ENCODE peak calls at places on chromosomes 11 and 22, in eight cellular contexts. A, M, Q, E, S, T, H and Z are unnamed samples.

GRCh38 chr11:126254819-126255218 is 13.9 kb downstream of the SRPRA start:
- DNase-seq in A (no peak), S (no peak), E (no peak), H (no peak), Q (no peak), M (no peak), T (no peak), Z (no peak)

GRCh38 chr11:8839957-8840945 is 70.7 kb upstream of the AKIP1 start:
- DNase-seq in T (peak; percentile 65), M (no peak), H (no peak), S (no peak), A (no peak), Q (no peak), E (no peak), Z (peak; percentile 18)

GRCh38 chr11:71358963-71359567 is 89.1 kb downstream of the DHCR7 start:
- DNase-seq in S (no peak), Q (no peak), M (no peak), T (no peak), E (no peak), H (no peak), A (no peak), Z (no peak)

GRCh38 chr22:39545310-39546063 is 12.9 kb upstream of the RPS19BP1 start:
- DNase-seq in E (no peak), Q (no peak), M (no peak), H (no peak), S (no peak), A (no peak), T (peak; percentile 68), Z (peak; percentile 74)

GRCh38 chr22:24330636-24331035 is 60.0 kb downstream of the SPECC1L start:
- DNase-seq in T (no peak), S (no peak), Q (no peak), H (no peak), A (no peak), E (no peak), M (no peak), Z (no peak)

GRCh38 chr11:35792148-35792845 is 129.7 kb downstream of the TRIM44 start:
- DNase-seq in T (no peak), S (no peak), Q (no peak), H (no peak), A (no peak), M (peak; percentile 17), E (no peak), Z (no peak)

GRCh38 chr22:23105919-23106853 is 35.6 kb downstream of the RSPH14 start:
- DNase-seq in M (no peak), H (no peak), Q (no peak), S (no peak), E (no peak), A (no peak), T (no peak), Z (no peak)

GRCh38 chr11:117345039-117345438 is 17.4 kb downstream of the CEP164 start:
- DNase-seq in H (no peak), T (no peak), A (no peak), S (no peak), E (no peak), Q (no peak), M (no peak), Z (no peak)

GRCh38 chr11:18452927-18453326 is 2.7 kb upstream of the LDHAL6A start:
- DNase-seq in T (no peak), E (no peak), M (no peak), Q (no peak), A (no peak), H (no peak), S (no peak), Z (no peak)

GRCh38 chr22:48580481-48580970 is 1247.1 kb downstream of the BRD1 start:
- DNase-seq in S (no peak), Q (peak; percentile 42), A (no peak), M (no peak), T (no peak), E (no peak), H (no peak), Z (no peak)

GRCh38 chr22:49976439-49977175 is 16.0 kb downstream of the PIM3 start:
- DNase-seq in S (no peak), A (no peak), T (no peak), M (peak; percentile 40), E (no peak), H (no peak), Q (no peak), Z (no peak)

GRCh38 chr11:22699388-22699787 is 33.0 kb downstream of the GAS2 start:
- DNase-seq in T (no peak), M (no peak), E (no peak), A (no peak), S (no peak), Q (no peak), H (no peak), Z (no peak)

GRCh38 chr11:27388001-27388400 is 25.0 kb upstream of the CCDC34 start:
- DNase-seq in T (no peak), M (no peak), H (no peak), E (no peak), A (no peak), Q (no peak), S (no peak), Z (no peak)

GRCh38 chr11:40602866-40603578 is 856.4 kb downstream of the LRRC4C start:
- DNase-seq in E (no peak), Q (no peak), S (no peak), A (no peak), T (no peak), M (no peak), H (no peak), Z (no peak)

GRCh38 chr22:29702931-29703594 is 16.7 kb upstream of the CABP7 start:
- DNase-seq in H (no peak), M (peak; percentile 74), Q (no peak), E (no peak), S (no peak), A (no peak), T (no peak), Z (no peak)

GRCh38 chr11:30991376-30991775 is 378.2 kb downstream of the DCDC1 start:
- DNase-seq in Q (no peak), M (no peak), H (no peak), S (no peak), E (no peak), A (no peak), T (no peak), Z (no peak)

GRCh38 chr11:118658372-118659313 is 20.8 kb downstream of the TREH start:
- DNase-seq in M (no peak), H (no peak), S (no peak), A (peak; percentile 54), E (no peak), T (no peak), Q (peak; percentile 77), Z (no peak)

GRCh38 chr11:102110761-102111010 is 439 bp downstream of the YAP1 start:
- DNase-seq in A (no peak), M (no peak), Q (peak; percentile 82), E (no peak), S (no peak), H (no peak), T (no peak), Z (no peak)

GRCh38 chr11:102112654-102112926 is 2.3 kb downstream of the YAP1 start:
- DNase-seq in Q (no peak), S (no peak), E (no peak), H (no peak), A (no peak), M (no peak), T (no peak), Z (no peak)

GRCh38 chr11:102111787-102112653 is 1.8 kb downstream of the YAP1 start:
- DNase-seq in H (no peak), Q (no peak), T (no peak), S (peak; percentile 85), M (peak; percentile 64), A (no peak), E (peak; percentile 98), Z (no peak)

GRCh38 chr11:102111011-102111786 is 952 bp downstream of the YAP1 start:
- DNase-seq in H (no peak), A (peak; percentile 99), M (peak; percentile 82), T (peak; percentile 82), E (no peak), Q (peak; percentile 93), S (no peak), Z (peak; percentile 85)

DNA sequence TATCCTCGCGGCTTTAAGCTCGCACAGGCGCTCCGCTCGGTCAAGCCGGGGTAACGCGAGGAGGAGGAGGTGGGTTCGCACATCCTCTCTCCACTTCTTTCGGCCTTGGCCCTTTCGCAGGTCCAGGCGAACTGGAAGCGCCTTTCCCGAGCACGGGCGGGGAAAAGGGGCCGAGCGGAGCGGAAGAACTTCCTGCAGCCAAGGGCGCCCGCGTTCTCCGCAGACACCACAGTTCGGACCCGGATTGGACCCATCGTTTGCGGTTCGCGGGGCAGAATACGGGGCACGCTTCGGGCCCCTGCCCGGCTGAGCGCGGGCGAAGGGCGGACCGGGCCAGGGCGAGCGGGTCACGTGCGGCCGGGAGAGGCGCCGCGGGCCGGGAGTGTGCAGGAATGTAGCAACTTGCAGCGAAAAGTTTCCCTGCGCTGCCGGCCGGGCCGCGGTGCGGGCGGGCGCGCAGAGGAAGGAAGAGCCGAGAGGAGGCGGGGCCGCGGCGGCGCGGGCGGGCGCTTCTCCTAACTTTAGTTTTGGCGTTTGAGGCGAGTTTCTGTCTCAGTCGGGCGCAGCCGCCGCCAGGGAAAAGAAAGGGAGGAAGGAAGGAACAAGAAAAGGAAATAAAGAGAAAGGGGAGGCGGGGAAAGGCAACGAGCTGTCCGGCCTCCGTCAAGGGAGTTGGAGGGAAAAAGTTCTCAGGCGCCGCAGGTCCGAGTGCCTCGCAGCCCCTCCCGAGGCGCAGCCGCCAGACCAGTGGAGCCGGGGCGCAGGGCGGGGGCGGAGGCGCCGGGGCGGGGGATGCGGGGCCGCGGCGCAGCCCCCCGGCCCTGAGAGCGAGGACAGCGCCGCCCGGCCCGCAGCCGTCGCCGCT is at the start of gene YAP1:
- DNase-seq in H (no peak), Q (peak; percentile 96), E (peak; percentile 77), S (peak; percentile 58), T (peak; percentile 92), M (peak; percentile 91), A (peak; percentile 97), Z (peak; percentile 72)
- TF ChIP-seq CTCF in H (no peak), Q (no peak), E (no peak), S (no peak), T (no peak), M (peak; percentile 5), A (no peak), Z (no peak)

DNA sequence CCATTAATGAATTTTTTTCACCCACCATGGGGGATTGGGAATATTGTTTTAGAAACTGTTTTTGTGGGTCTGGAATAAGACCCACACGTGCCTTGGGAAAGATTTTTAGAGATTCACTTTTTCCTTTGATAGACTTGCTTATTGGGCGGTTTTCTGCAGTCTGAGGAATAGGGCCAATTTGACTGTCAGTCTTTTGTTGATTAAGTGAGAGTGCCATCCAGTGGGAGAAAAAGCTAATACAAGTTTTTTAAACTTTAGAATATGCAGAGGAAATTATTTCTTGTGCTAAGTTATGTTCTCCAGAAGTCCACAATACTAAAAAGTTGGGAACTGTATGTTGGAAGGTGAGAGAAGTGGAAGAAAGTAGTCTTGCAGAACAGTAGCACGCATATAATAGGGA is 56.1 kb downstream of the PRMT3 start:
- DNase-seq in M (no peak), Q (no peak), T (no peak), H (no peak), A (no peak), S (no peak), E (peak; percentile 18), Z (no peak)
- TF ChIP-seq CTCF in M (no peak), Q (no peak), T (no peak), H (peak; percentile 51), A (peak; percentile 25), S (peak; percentile 25), E (peak; percentile 42), Z (peak; percentile 30)

GRCh38 chr11:122556605-122557004 is 98.9 kb upstream of the UBASH3B start:
- DNase-seq in Q (no peak), M (no peak), S (no peak), A (no peak), E (no peak), T (no peak), H (no peak), Z (peak; percentile 41)
- TF ChIP-seq CTCF in Q (no peak), M (no peak), S (peak; percentile 50), A (no peak), E (peak; percentile 56), T (no peak), H (peak; percentile 53), Z (peak; percentile 55)

GRCh38 chr11:19742595-19743292 is 30.1 kb downstream of the NAV2 start:
- DNase-seq in S (peak; percentile 53), E (peak; percentile 51), A (peak; percentile 82), T (peak; percentile 83), H (peak; percentile 50), Q (peak; percentile 85), M (peak; percentile 75), Z (peak; percentile 69)
- TF ChIP-seq CTCF in S (peak; percentile 77), E (peak; percentile 81), A (peak; percentile 86), T (peak; percentile 83), H (peak; percentile 88), Q (peak; percentile 86), M (peak; percentile 87), Z (peak; percentile 90)